ENCODE peak calls at places on chromosomes 13 and 19, in seven cellular contexts. M, Z, X, P, L, V and W are unnamed samples.

GRCh38 chr13:107838592-107839161 is 376.7 kb downstream of the LIG4 start:
- DNase-seq in M (peak; percentile 38), Z (no peak), X (no peak), P (no peak), L (no peak), V (no peak), W (no peak)

GRCh38 chr13:113582841-113583631 is 1.5 kb upstream of the TFDP1 start:
- DNase-seq in M (no peak), Z (no peak), X (no peak), P (peak; percentile 52), L (no peak), V (peak; percentile 24), W (no peak)

GRCh38 chr13:31209172-31209818 is 9.5 kb downstream of the B3GLCT start:
- DNase-seq in M (peak; percentile 77), Z (no peak), X (no peak), P (no peak), L (no peak), V (no peak), W (no peak)

GRCh38 chr19:13066933-13067831 is 35.5 kb downstream of the LYL1 start:
- DNase-seq in M (no peak), Z (no peak), X (no peak), P (no peak), L (no peak), V (no peak), W (no peak)

GRCh38 chr19:49570997-49571676 is 9.2 kb downstream of the NOSIP start:
- DNase-seq in M (peak; percentile 92), Z (no peak), X (no peak), P (no peak), L (no peak), V (no peak), W (no peak)

GRCh38 chr19:1312732-1313694 is 27.3 kb downstream of the EFNA2 start:
- DNase-seq in M (peak; percentile 73), Z (no peak), X (no peak), P (no peak), L (no peak), V (no peak), W (peak; percentile 72)

GRCh38 chr13:77548095-77548494 is 12.6 kb downstream of the SCEL start:
- DNase-seq in M (no peak), Z (no peak), X (no peak), P (no peak), L (no peak), V (no peak), W (no peak)

GRCh38 chr19:39474139-39474620 is 6.5 kb upstream of the TIMM50 start:
- DNase-seq in M (peak; percentile 78), Z (peak; percentile 70), X (peak; percentile 62), P (peak; percentile 82), L (peak; percentile 55), V (no peak), W (no peak)

GRCh38 chr13:36431204-36432105 is 840 bp upstream of the CCNA1 start:
- DNase-seq in M (peak; percentile 15), Z (no peak), X (peak; percentile 41), P (peak; percentile 74), L (no peak), V (no peak), W (no peak)

GRCh38 chr13:39684531-39685137 is 29.2 kb downstream of the COG6 start:
- DNase-seq in M (peak; percentile 35), Z (no peak), X (no peak), P (no peak), L (no peak), V (no peak), W (peak; percentile 51)

GRCh38 chr13:38680912-38681311 is 6.0 kb upstream of the FREM2 start:
- DNase-seq in M (no peak), Z (no peak), X (no peak), P (no peak), L (no peak), V (no peak), W (no peak)

GRCh38 chr13:110503037-110503901 is 58.3 kb downstream of the RAB20 start:
- DNase-seq in M (no peak), Z (no peak), X (no peak), P (no peak), L (no peak), V (no peak), W (no peak)

GRCh38 chr13:66691149-66691548 is 539.0 kb downstream of the PCDH9 start:
- DNase-seq in M (no peak), Z (no peak), X (no peak), P (no peak), L (no peak), V (no peak), W (no peak)

GRCh38 chr19:31315621-31316011 is 33.6 kb downstream of the TSHZ3 start:
- DNase-seq in M (no peak), Z (no peak), X (no peak), P (no peak), L (no peak), V (no peak), W (no peak)

GRCh38 chr19:17091758-17092333 is 16.3 kb downstream of the MYO9B start:
- DNase-seq in M (peak; percentile 25), Z (no peak), X (no peak), P (peak; percentile 87), L (no peak), V (no peak), W (no peak)

GRCh38 chr13:24053505-24054251 is 106.8 kb upstream of the SPATA13 start:
- DNase-seq in M (peak; percentile 94), Z (peak; percentile 38), X (peak; percentile 59), P (no peak), L (peak; percentile 40), V (peak; percentile 66), W (peak; percentile 79)

GRCh38 chr19:16383584-16384161 is 59.0 kb downstream of the KLF2 start:
- DNase-seq in M (no peak), Z (no peak), X (no peak), P (no peak), L (no peak), V (no peak), W (no peak)

GRCh38 chr19:11339254-11340098 is at the start of gene RAB3D:
- DNase-seq in M (peak; percentile 93), Z (peak; percentile 56), X (peak; percentile 83), P (peak; percentile 96), L (peak; percentile 52), V (peak; percentile 91), W (peak; percentile 88)

GRCh38 chr13:90055121-90055520 is 1292.4 kb upstream of the MIR17HG start:
- DNase-seq in M (no peak), Z (no peak), X (no peak), P (no peak), L (no peak), V (no peak), W (no peak)

GRCh38 chr13:71378992-71379905 is 487.8 kb downstream of the DACH1 start:
- DNase-seq in M (peak; percentile 2), Z (no peak), X (no peak), P (no peak), L (no peak), V (no peak), W (no peak)

GRCh38 chr13:74052402-74052928 is 81.7 kb downstream of the KLF12 start:
- DNase-seq in M (peak; percentile 40), Z (no peak), X (no peak), P (peak; percentile 74), L (no peak), V (peak; percentile 58), W (no peak)

GRCh38 chr19:19207637-19208582 is 3.8 kb upstream of the NCAN start:
- DNase-seq in M (no peak), Z (no peak), X (no peak), P (no peak), L (no peak), V (no peak), W (no peak)

GRCh38 chr13:108993346-108993745 is 363.9 kb downstream of the MYO16 start:
- DNase-seq in M (no peak), Z (no peak), X (no peak), P (no peak), L (no peak), V (no peak), W (no peak)